ENCODE peak calls at places on chromosomes 16 and 17, in seven cellular contexts. One of them, this sample, is unnamed. For H3K4me1 and H3K9me3, the result is how much of the 10 kb centered on the place peaks cover.

GRCh38 chr17:75096082-75096625 is 8.4 kb downstream of the SLC16A5 start:
- DNase-seq in BE2C: no peak
- DNase-seq in OCI-LY7: no peak
- DNase-seq in thoracic aorta: no peak
- DNase-seq in right atrium auricular region: peak
- DNase-seq in right lobe of liver: peak
- DNase-seq in ascending aorta: peak
- DNase-seq in this sample: peak

GRCh38 chr16:85394511-85395206 is 218.5 kb upstream of the GSE1 start:
- DNase-seq in right atrium auricular region: no peak
- DNase-seq in OCI-LY7: peak
- DNase-seq in right lobe of liver: no peak
- DNase-seq in ascending aorta: no peak
- DNase-seq in thoracic aorta: no peak
- DNase-seq in BE2C: peak
- DNase-seq in this sample: no peak

GRCh38 chr17:64572682-64573154 is 65.9 kb downstream of the CEP95 start:
- DNase-seq in BE2C: no peak
- DNase-seq in OCI-LY7: no peak
- DNase-seq in right atrium auricular region: no peak
- DNase-seq in ascending aorta: no peak
- DNase-seq in right lobe of liver: no peak
- DNase-seq in thoracic aorta: no peak
- DNase-seq in this sample: no peak

GRCh38 chr17:45235071-45236001 is 13.7 kb downstream of the FMNL1 start:
- DNase-seq in OCI-LY7: peak
- DNase-seq in ascending aorta: no peak
- DNase-seq in thoracic aorta: peak
- DNase-seq in BE2C: peak
- DNase-seq in right atrium auricular region: peak
- DNase-seq in right lobe of liver: peak
- DNase-seq in this sample: peak

GRCh38 chr16:4316732-4317461 is 1.0 kb downstream of the GLIS2 start:
- DNase-seq in BE2C: no peak
- DNase-seq in OCI-LY7: no peak
- DNase-seq in right lobe of liver: peak
- DNase-seq in ascending aorta: no peak
- DNase-seq in right atrium auricular region: no peak
- DNase-seq in thoracic aorta: no peak
- DNase-seq in this sample: no peak

GRCh38 chr17:73071387-73071999 is 21.0 kb downstream of the SLC39A11 start:
- DNase-seq in OCI-LY7: no peak
- DNase-seq in right lobe of liver: no peak
- DNase-seq in thoracic aorta: no peak
- DNase-seq in BE2C: no peak
- DNase-seq in right atrium auricular region: no peak
- DNase-seq in ascending aorta: no peak
- DNase-seq in this sample: no peak

GRCh38 chr16:85180047-85180878 is 68.0 kb upstream of the CIBAR2 start:
- DNase-seq in OCI-LY7: no peak
- DNase-seq in thoracic aorta: no peak
- DNase-seq in right lobe of liver: no peak
- DNase-seq in BE2C: peak
- DNase-seq in right atrium auricular region: no peak
- DNase-seq in ascending aorta: no peak
- DNase-seq in this sample: no peak

GRCh38 chr17:17822189-17822978 is 14.4 kb downstream of the SREBF1 start:
- DNase-seq in right lobe of liver: peak
- DNase-seq in right atrium auricular region: peak
- DNase-seq in BE2C: no peak
- DNase-seq in thoracic aorta: no peak
- DNase-seq in OCI-LY7: no peak
- DNase-seq in ascending aorta: no peak
- DNase-seq in this sample: peak

GRCh38 chr17:82531431-82531881 is 11.9 kb downstream of the FOXK2 start:
- DNase-seq in OCI-LY7: no peak
- DNase-seq in right lobe of liver: no peak
- DNase-seq in ascending aorta: no peak
- DNase-seq in thoracic aorta: no peak
- DNase-seq in right atrium auricular region: no peak
- DNase-seq in BE2C: no peak
- DNase-seq in this sample: no peak

GRCh38 chr17:72982680-72983079 is 109.8 kb downstream of the SLC39A11 start:
- DNase-seq in OCI-LY7: no peak
- DNase-seq in BE2C: no peak
- DNase-seq in right atrium auricular region: no peak
- DNase-seq in right lobe of liver: no peak
- DNase-seq in ascending aorta: no peak
- DNase-seq in thoracic aorta: no peak
- DNase-seq in this sample: no peak

GRCh38 chr16:86661715-86662114 is 83.4 kb downstream of the FOXL1 start:
- DNase-seq in ascending aorta: no peak
- DNase-seq in right lobe of liver: no peak
- DNase-seq in OCI-LY7: no peak
- DNase-seq in BE2C: no peak
- DNase-seq in right atrium auricular region: no peak
- DNase-seq in thoracic aorta: no peak
- DNase-seq in this sample: no peak

GRCh38 chr17:11369570-11369969 is 128.6 kb downstream of the SHISA6 start:
- DNase-seq in OCI-LY7: no peak
- DNase-seq in BE2C: no peak
- DNase-seq in ascending aorta: no peak
- DNase-seq in right atrium auricular region: no peak
- DNase-seq in right lobe of liver: no peak
- DNase-seq in thoracic aorta: no peak
- DNase-seq in this sample: no peak

GRCh38 chr16:80615751-80616150 is 75.0 kb downstream of the DYNLRB2 start:
- DNase-seq in OCI-LY7: no peak
- DNase-seq in right atrium auricular region: no peak
- DNase-seq in ascending aorta: no peak
- DNase-seq in BE2C: no peak
- DNase-seq in thoracic aorta: no peak
- DNase-seq in right lobe of liver: no peak
- DNase-seq in this sample: no peak

GRCh38 chr17:67531291-67531690 is 154.2 kb downstream of the PITPNC1 start:
- DNase-seq in BE2C: peak
- DNase-seq in right lobe of liver: no peak
- DNase-seq in thoracic aorta: no peak
- DNase-seq in OCI-LY7: no peak
- DNase-seq in ascending aorta: no peak
- DNase-seq in right atrium auricular region: no peak
- DNase-seq in this sample: peak

GRCh38 chr16:88012360-88012759 is 61.1 kb downstream of the BANP start:
- DNase-seq in right atrium auricular region: no peak
- DNase-seq in right lobe of liver: no peak
- DNase-seq in ascending aorta: no peak
- DNase-seq in BE2C: no peak
- DNase-seq in thoracic aorta: no peak
- DNase-seq in OCI-LY7: no peak
- DNase-seq in this sample: no peak

GRCh38 chr16:90015586-90016338 is 3.5 kb downstream of the DBNDD1 start:
- DNase-seq in thoracic aorta: no peak
- DNase-seq in right lobe of liver: no peak
- DNase-seq in OCI-LY7: no peak
- DNase-seq in ascending aorta: no peak
- DNase-seq in BE2C: no peak
- DNase-seq in right atrium auricular region: no peak
- DNase-seq in this sample: no peak

GRCh38 chr16:86597880-86598606 is 19.7 kb downstream of the FOXL1 start:
- DNase-seq in BE2C: peak
- DNase-seq in ascending aorta: peak
- DNase-seq in right lobe of liver: no peak
- DNase-seq in thoracic aorta: no peak
- DNase-seq in right atrium auricular region: peak
- DNase-seq in OCI-LY7: no peak
- DNase-seq in this sample: no peak

GRCh38 chr16:48117217-48118105 is 38.3 kb downstream of the ABCC12 start:
- DNase-seq in OCI-LY7: peak
- DNase-seq in BE2C: peak
- DNase-seq in thoracic aorta: no peak
- DNase-seq in right lobe of liver: no peak
- DNase-seq in ascending aorta: no peak
- DNase-seq in right atrium auricular region: no peak
- DNase-seq in this sample: peak

GRCh38 chr17:28033972-28034714 is 8.3 kb upstream of the NLK start:
- DNase-seq in OCI-LY7: no peak
- DNase-seq in right lobe of liver: no peak
- DNase-seq in ascending aorta: no peak
- DNase-seq in BE2C: no peak
- DNase-seq in right atrium auricular region: no peak
- DNase-seq in thoracic aorta: no peak
- DNase-seq in this sample: no peak

GRCh38 chr17:28253663-28254062 is 65.3 kb upstream of the TMEM97 start:
- DNase-seq in OCI-LY7: no peak
- DNase-seq in BE2C: no peak
- DNase-seq in thoracic aorta: no peak
- DNase-seq in ascending aorta: no peak
- DNase-seq in right atrium auricular region: no peak
- DNase-seq in right lobe of liver: no peak
- DNase-seq in this sample: no peak

GRCh38 chr17:82177276-82177675 is 35.4 kb downstream of the CCDC57 start:
- DNase-seq in ascending aorta: no peak
- DNase-seq in thoracic aorta: no peak
- DNase-seq in right lobe of liver: no peak
- DNase-seq in OCI-LY7: no peak
- DNase-seq in BE2C: no peak
- DNase-seq in right atrium auricular region: no peak
- DNase-seq in this sample: no peak

GRCh38 chr17:38405654-38406053 is 22.6 kb upstream of the ARHGAP23 start:
- DNase-seq in ascending aorta: no peak
- DNase-seq in BE2C: no peak
- DNase-seq in right atrium auricular region: no peak
- DNase-seq in thoracic aorta: no peak
- DNase-seq in OCI-LY7: no peak
- DNase-seq in right lobe of liver: no peak
- DNase-seq in this sample: no peak

DNA sequence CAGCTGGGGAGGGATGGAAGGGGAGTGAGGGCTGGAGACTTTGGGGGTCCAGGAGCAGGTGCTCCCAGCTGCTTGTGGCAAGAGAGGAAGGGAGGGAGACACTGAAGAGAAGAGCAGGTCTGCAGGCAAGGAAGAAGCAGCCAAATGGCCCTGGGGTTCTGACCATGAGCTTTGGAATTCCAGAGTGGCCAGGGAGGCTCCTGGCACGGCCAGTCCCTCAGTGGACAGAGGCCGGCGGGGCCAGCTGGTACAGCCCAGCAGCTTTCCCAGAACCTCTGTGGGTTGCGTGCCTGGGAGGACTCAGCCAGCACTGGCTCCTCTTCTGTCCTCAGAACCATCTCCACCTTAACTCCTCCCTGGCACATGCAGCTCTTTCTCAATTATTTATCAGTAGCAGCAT is 233.0 kb downstream of the MSI2 start:
- DNase-seq in right lobe of liver: no peak
- DNase-seq in right atrium auricular region: no peak
- DNase-seq in thoracic aorta: no peak
- DNase-seq in ascending aorta: no peak
- DNase-seq in OCI-LY7: no peak
- DNase-seq in BE2C: no peak
- DNase-seq in this sample: no peak
- H3K4me1 ChIP-seq in right lobe of liver: under half
- H3K4me1 ChIP-seq in right atrium auricular region: under half
- H3K4me1 ChIP-seq in thoracic aorta: under half
- H3K4me1 ChIP-seq in ascending aorta: under half
- H3K4me1 ChIP-seq in OCI-LY7: under half
- H3K4me1 ChIP-seq in BE2C: under half
- H3K4me1 ChIP-seq in this sample: under half

GRCh38 chr16:69761983-69762842 is at the start of gene WWP2:
- DNase-seq in OCI-LY7: peak
- DNase-seq in right atrium auricular region: no peak
- DNase-seq in ascending aorta: no peak
- DNase-seq in right lobe of liver: peak
- DNase-seq in thoracic aorta: no peak
- DNase-seq in BE2C: peak
- DNase-seq in this sample: peak
- TF ChIP-seq CTCF in OCI-LY7: no peak
- TF ChIP-seq CTCF in right atrium auricular region: no peak
- TF ChIP-seq CTCF in ascending aorta: no peak
- TF ChIP-seq CTCF in right lobe of liver: no peak
- TF ChIP-seq CTCF in thoracic aorta: no peak
- TF ChIP-seq CTCF in BE2C: no peak
- TF ChIP-seq CTCF in this sample: no peak

GRCh38 chr16:83913234-83913633 is 14.3 kb downstream of the MLYCD start:
- DNase-seq in BE2C: no peak
- DNase-seq in right atrium auricular region: peak
- DNase-seq in right lobe of liver: no peak
- DNase-seq in OCI-LY7: no peak
- DNase-seq in ascending aorta: no peak
- DNase-seq in thoracic aorta: no peak
- DNase-seq in this sample: no peak
- H3K9me3 ChIP-seq in BE2C: under half
- H3K9me3 ChIP-seq in right atrium auricular region: under half
- H3K9me3 ChIP-seq in right lobe of liver: under half
- H3K9me3 ChIP-seq in OCI-LY7: under half
- H3K9me3 ChIP-seq in ascending aorta: under half
- H3K9me3 ChIP-seq in thoracic aorta: under half
- H3K9me3 ChIP-seq in this sample: under half

DNA sequence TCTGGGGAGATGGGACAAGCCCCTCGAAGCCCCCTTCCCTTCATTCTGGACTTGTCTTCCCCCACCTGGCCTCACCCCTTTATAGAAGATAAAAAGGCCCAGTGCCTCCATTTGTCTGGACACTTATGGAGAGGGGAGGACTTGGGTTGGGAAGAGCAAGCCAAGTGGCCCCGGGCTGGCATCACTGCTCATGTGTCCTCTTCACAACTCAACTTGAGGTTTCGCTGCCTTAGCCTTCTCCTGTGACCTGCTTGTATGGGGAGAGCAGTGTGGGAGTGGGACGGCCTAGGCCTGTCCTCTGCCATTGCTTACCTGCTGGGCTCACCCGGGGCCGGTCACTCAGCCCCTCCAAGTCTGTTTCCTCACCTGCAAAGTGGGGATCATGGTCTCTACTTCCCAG is 1.4 kb downstream of the PAQR4 start:
- DNase-seq in thoracic aorta: no peak
- DNase-seq in ascending aorta: no peak
- DNase-seq in right lobe of liver: no peak
- DNase-seq in BE2C: no peak
- DNase-seq in OCI-LY7: no peak
- DNase-seq in right atrium auricular region: no peak
- DNase-seq in this sample: no peak
- H3K4me1 ChIP-seq in thoracic aorta: under half
- H3K4me1 ChIP-seq in ascending aorta: under half
- H3K4me1 ChIP-seq in right lobe of liver: under half
- H3K4me1 ChIP-seq in BE2C: under half
- H3K4me1 ChIP-seq in OCI-LY7: under half
- H3K4me1 ChIP-seq in right atrium auricular region: under half
- H3K4me1 ChIP-seq in this sample: under half

GRCh38 chr17:2412561-2413021 is 11.7 kb upstream of the MNT start:
- DNase-seq in thoracic aorta: no peak
- DNase-seq in OCI-LY7: no peak
- DNase-seq in right atrium auricular region: no peak
- DNase-seq in ascending aorta: no peak
- DNase-seq in BE2C: peak
- DNase-seq in right lobe of liver: no peak
- DNase-seq in this sample: no peak
- TF ChIP-seq CTCF in thoracic aorta: no peak
- TF ChIP-seq CTCF in OCI-LY7: no peak
- TF ChIP-seq CTCF in right atrium auricular region: peak
- TF ChIP-seq CTCF in ascending aorta: peak
- TF ChIP-seq CTCF in BE2C: peak
- TF ChIP-seq CTCF in right lobe of liver: no peak
- TF ChIP-seq CTCF in this sample: no peak

This sample was measured in mucosa of descending colon.